ENCODE peak calls at places on chromosomes 5 and 9, in eight cellular contexts. One of them, this sample, is unnamed. For H3K36me3, the result is how much of the 10 kb centered on the place peaks cover.

GRCh38 chr5:120527251-120527650 is 63.2 kb downstream of the PRR16 start:
- DNase-seq in cardiac muscle cell: no peak
- DNase-seq in SK-N-SH: no peak
- DNase-seq in GM23338: no peak
- DNase-seq in astrocyte: no peak
- DNase-seq in CD8-positive, alpha-beta T cell: no peak
- DNase-seq in heart right ventricle: no peak
- DNase-seq in mucosa of descending colon: no peak
- DNase-seq in this sample: no peak

GRCh38 chr9:86557063-86557766 is 203.0 kb upstream of the TUT7 start:
- DNase-seq in CD8-positive, alpha-beta T cell: no peak
- DNase-seq in GM23338: no peak
- DNase-seq in mucosa of descending colon: no peak
- DNase-seq in astrocyte: peak
- DNase-seq in cardiac muscle cell: peak
- DNase-seq in SK-N-SH: no peak
- DNase-seq in heart right ventricle: peak
- DNase-seq in this sample: no peak

GRCh38 chr5:31192442-31192841 is 1.0 kb upstream of the CDH6 start:
- DNase-seq in astrocyte: no peak
- DNase-seq in SK-N-SH: no peak
- DNase-seq in mucosa of descending colon: no peak
- DNase-seq in heart right ventricle: no peak
- DNase-seq in cardiac muscle cell: no peak
- DNase-seq in GM23338: no peak
- DNase-seq in CD8-positive, alpha-beta T cell: no peak
- DNase-seq in this sample: no peak

GRCh38 chr5:139402561-139403158 is 1.2 kb downstream of the SPATA24 start:
- DNase-seq in SK-N-SH: no peak
- DNase-seq in CD8-positive, alpha-beta T cell: no peak
- DNase-seq in GM23338: peak
- DNase-seq in astrocyte: no peak
- DNase-seq in cardiac muscle cell: peak
- DNase-seq in heart right ventricle: no peak
- DNase-seq in mucosa of descending colon: peak
- DNase-seq in this sample: no peak

GRCh38 chr9:115883467-115884329 is 269.9 kb upstream of the PAPPA start:
- DNase-seq in mucosa of descending colon: no peak
- DNase-seq in cardiac muscle cell: peak
- DNase-seq in GM23338: peak
- DNase-seq in heart right ventricle: no peak
- DNase-seq in CD8-positive, alpha-beta T cell: no peak
- DNase-seq in astrocyte: peak
- DNase-seq in SK-N-SH: peak
- DNase-seq in this sample: no peak

GRCh38 chr5:9621379-9621903 is 8.7 kb downstream of the TAS2R1 start:
- DNase-seq in heart right ventricle: no peak
- DNase-seq in cardiac muscle cell: peak
- DNase-seq in mucosa of descending colon: no peak
- DNase-seq in SK-N-SH: peak
- DNase-seq in GM23338: peak
- DNase-seq in astrocyte: peak
- DNase-seq in CD8-positive, alpha-beta T cell: no peak
- DNase-seq in this sample: no peak

GRCh38 chr5:181261320-181262085 is 560 bp upstream of the TRIM52 start:
- DNase-seq in heart right ventricle: peak
- DNase-seq in GM23338: peak
- DNase-seq in mucosa of descending colon: peak
- DNase-seq in SK-N-SH: peak
- DNase-seq in astrocyte: peak
- DNase-seq in CD8-positive, alpha-beta T cell: peak
- DNase-seq in cardiac muscle cell: peak
- DNase-seq in this sample: peak

GRCh38 chr9:15135167-15135792 is 171.7 kb downstream of the TTC39B start:
- DNase-seq in CD8-positive, alpha-beta T cell: peak
- DNase-seq in SK-N-SH: peak
- DNase-seq in heart right ventricle: no peak
- DNase-seq in astrocyte: peak
- DNase-seq in mucosa of descending colon: no peak
- DNase-seq in GM23338: peak
- DNase-seq in cardiac muscle cell: peak
- DNase-seq in this sample: no peak

GRCh38 chr5:80146036-80146435 is 109.8 kb downstream of the SERINC5 start:
- DNase-seq in SK-N-SH: no peak
- DNase-seq in mucosa of descending colon: no peak
- DNase-seq in GM23338: no peak
- DNase-seq in astrocyte: no peak
- DNase-seq in CD8-positive, alpha-beta T cell: no peak
- DNase-seq in heart right ventricle: no peak
- DNase-seq in cardiac muscle cell: no peak
- DNase-seq in this sample: no peak

GRCh38 chr5:54135042-54135441 is 175.3 kb downstream of the ARL15 start:
- DNase-seq in SK-N-SH: no peak
- DNase-seq in astrocyte: peak
- DNase-seq in CD8-positive, alpha-beta T cell: no peak
- DNase-seq in GM23338: no peak
- DNase-seq in cardiac muscle cell: peak
- DNase-seq in heart right ventricle: no peak
- DNase-seq in mucosa of descending colon: no peak
- DNase-seq in this sample: no peak

GRCh38 chr9:7347556-7347955 is 452.0 kb downstream of the DMAC1 start:
- DNase-seq in heart right ventricle: no peak
- DNase-seq in CD8-positive, alpha-beta T cell: no peak
- DNase-seq in mucosa of descending colon: no peak
- DNase-seq in SK-N-SH: no peak
- DNase-seq in astrocyte: no peak
- DNase-seq in GM23338: no peak
- DNase-seq in cardiac muscle cell: no peak
- DNase-seq in this sample: no peak

GRCh38 chr9:522658-523057 is 308.0 kb downstream of the DOCK8 start:
- DNase-seq in GM23338: no peak
- DNase-seq in CD8-positive, alpha-beta T cell: no peak
- DNase-seq in SK-N-SH: no peak
- DNase-seq in astrocyte: peak
- DNase-seq in cardiac muscle cell: peak
- DNase-seq in mucosa of descending colon: no peak
- DNase-seq in heart right ventricle: no peak
- DNase-seq in this sample: no peak

GRCh38 chr9:68932458-68932857 is 81.5 kb downstream of the PRKACG start:
- DNase-seq in astrocyte: no peak
- DNase-seq in SK-N-SH: no peak
- DNase-seq in CD8-positive, alpha-beta T cell: no peak
- DNase-seq in heart right ventricle: no peak
- DNase-seq in cardiac muscle cell: no peak
- DNase-seq in mucosa of descending colon: no peak
- DNase-seq in GM23338: no peak
- DNase-seq in this sample: no peak

GRCh38 chr5:72438141-72438540 is 69.1 kb downstream of the ZNF366 start:
- DNase-seq in cardiac muscle cell: no peak
- DNase-seq in astrocyte: peak
- DNase-seq in heart right ventricle: no peak
- DNase-seq in mucosa of descending colon: no peak
- DNase-seq in SK-N-SH: no peak
- DNase-seq in CD8-positive, alpha-beta T cell: no peak
- DNase-seq in GM23338: no peak
- DNase-seq in this sample: no peak

GRCh38 chr5:139417214-139417613 is 13.3 kb upstream of the SPATA24 start:
- DNase-seq in SK-N-SH: no peak
- DNase-seq in mucosa of descending colon: no peak
- DNase-seq in cardiac muscle cell: no peak
- DNase-seq in astrocyte: peak
- DNase-seq in CD8-positive, alpha-beta T cell: no peak
- DNase-seq in heart right ventricle: no peak
- DNase-seq in GM23338: no peak
- DNase-seq in this sample: no peak

GRCh38 chr5:66558562-66558961 is 37.6 kb upstream of the MAST4 start:
- DNase-seq in heart right ventricle: no peak
- DNase-seq in CD8-positive, alpha-beta T cell: no peak
- DNase-seq in SK-N-SH: no peak
- DNase-seq in mucosa of descending colon: no peak
- DNase-seq in cardiac muscle cell: peak
- DNase-seq in GM23338: no peak
- DNase-seq in astrocyte: no peak
- DNase-seq in this sample: no peak

DNA sequence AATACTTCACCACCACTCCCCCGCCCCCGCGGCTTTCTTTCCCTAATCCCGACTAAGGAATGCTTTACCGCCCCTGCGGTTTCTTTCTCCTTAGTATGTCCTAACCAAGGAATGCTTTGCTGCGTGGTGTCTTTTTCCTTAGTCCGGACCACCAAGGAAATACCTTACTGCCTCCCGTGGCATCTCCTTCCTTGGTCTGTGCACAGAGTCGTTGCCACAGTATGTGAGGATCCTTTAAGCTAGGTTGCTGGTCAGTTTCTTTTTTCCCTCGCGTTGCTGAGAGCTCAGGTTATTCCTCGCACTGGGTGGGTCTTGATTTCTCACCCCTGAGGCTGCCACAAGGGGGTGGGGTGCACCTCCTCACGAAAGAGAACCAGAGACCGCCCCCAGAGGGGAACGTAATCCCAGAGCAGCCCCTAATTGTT is 309.4 kb downstream of the NR3C1 start:
- DNase-seq in CD8-positive, alpha-beta T cell: peak
- DNase-seq in cardiac muscle cell: peak
- DNase-seq in SK-N-SH: no peak
- DNase-seq in heart right ventricle: no peak
- DNase-seq in GM23338: peak
- DNase-seq in astrocyte: peak
- DNase-seq in mucosa of descending colon: no peak
- DNase-seq in this sample: no peak
- TF ChIP-seq CTCF in CD8-positive, alpha-beta T cell: no peak
- TF ChIP-seq CTCF in cardiac muscle cell: no peak
- TF ChIP-seq CTCF in SK-N-SH: no peak
- TF ChIP-seq CTCF in heart right ventricle: no peak
- TF ChIP-seq CTCF in GM23338: peak
- TF ChIP-seq CTCF in astrocyte: no peak
- TF ChIP-seq CTCF in mucosa of descending colon: no peak
- TF ChIP-seq CTCF in this sample: no peak

GRCh38 chr9:137435980-137436760 is 5.0 kb downstream of the ENTPD8 start:
- DNase-seq in GM23338: no peak
- DNase-seq in astrocyte: peak
- DNase-seq in SK-N-SH: peak
- DNase-seq in mucosa of descending colon: peak
- DNase-seq in CD8-positive, alpha-beta T cell: no peak
- DNase-seq in cardiac muscle cell: peak
- DNase-seq in heart right ventricle: peak
- DNase-seq in this sample: peak

GRCh38 chr9:137436761-137437600 is 4.2 kb downstream of the ENTPD8 start:
- DNase-seq in GM23338: no peak
- DNase-seq in cardiac muscle cell: no peak
- DNase-seq in SK-N-SH: no peak
- DNase-seq in CD8-positive, alpha-beta T cell: no peak
- DNase-seq in astrocyte: no peak
- DNase-seq in heart right ventricle: no peak
- DNase-seq in mucosa of descending colon: peak
- DNase-seq in this sample: peak

GRCh38 chr9:137433916-137434431 is 7.2 kb downstream of the ENTPD8 start:
- DNase-seq in heart right ventricle: peak
- DNase-seq in cardiac muscle cell: no peak
- DNase-seq in GM23338: no peak
- DNase-seq in astrocyte: no peak
- DNase-seq in SK-N-SH: no peak
- DNase-seq in mucosa of descending colon: peak
- DNase-seq in CD8-positive, alpha-beta T cell: no peak
- DNase-seq in this sample: no peak

GRCh38 chr9:137434498-137435380 is 6.4 kb downstream of the ENTPD8 start:
- DNase-seq in GM23338: no peak
- DNase-seq in SK-N-SH: no peak
- DNase-seq in cardiac muscle cell: no peak
- DNase-seq in mucosa of descending colon: peak
- DNase-seq in heart right ventricle: no peak
- DNase-seq in astrocyte: no peak
- DNase-seq in CD8-positive, alpha-beta T cell: no peak
- DNase-seq in this sample: peak

DNA sequence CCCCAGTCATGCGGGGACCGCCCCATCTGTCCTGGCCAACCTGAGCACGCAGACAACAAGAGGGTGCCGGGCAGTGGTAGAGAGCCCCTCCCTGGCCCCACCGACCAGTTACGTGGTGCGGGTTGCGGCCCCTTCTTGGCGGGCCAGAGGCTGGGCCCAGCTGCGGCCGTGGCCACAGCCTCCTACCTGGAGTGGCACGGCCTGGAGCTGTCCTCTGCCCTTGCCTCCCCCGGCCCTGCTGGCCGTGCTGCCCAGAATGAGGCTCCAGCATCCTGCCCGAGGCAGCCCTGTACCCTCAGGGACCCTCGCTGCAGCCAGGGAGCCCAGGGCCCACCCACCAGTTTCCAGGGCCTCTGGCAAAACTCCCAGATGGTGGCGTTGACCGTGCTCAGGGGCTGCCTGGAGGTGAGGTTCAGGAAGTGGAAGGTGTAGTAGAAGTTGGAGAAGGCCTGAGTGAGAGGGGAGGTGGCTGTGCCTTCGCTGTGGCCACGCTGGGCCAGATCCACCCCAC is 5.7 kb downstream of the ENTPD8 start:
- DNase-seq in mucosa of descending colon: peak
- DNase-seq in CD8-positive, alpha-beta T cell: no peak
- DNase-seq in GM23338: no peak
- DNase-seq in astrocyte: no peak
- DNase-seq in heart right ventricle: no peak
- DNase-seq in cardiac muscle cell: no peak
- DNase-seq in SK-N-SH: no peak
- DNase-seq in this sample: no peak
- H3K36me3 ChIP-seq in mucosa of descending colon: under half
- H3K36me3 ChIP-seq in CD8-positive, alpha-beta T cell: under half
- H3K36me3 ChIP-seq in GM23338: under half
- H3K36me3 ChIP-seq in astrocyte: under half
- H3K36me3 ChIP-seq in heart right ventricle: under half
- H3K36me3 ChIP-seq in cardiac muscle cell: under half
- H3K36me3 ChIP-seq in SK-N-SH: under half
- H3K36me3 ChIP-seq in this sample: under half

GRCh38 chr9:6106576-6107339 is 91.3 kb upstream of the RANBP6 start:
- DNase-seq in heart right ventricle: no peak
- DNase-seq in SK-N-SH: peak
- DNase-seq in mucosa of descending colon: no peak
- DNase-seq in cardiac muscle cell: peak
- DNase-seq in GM23338: peak
- DNase-seq in CD8-positive, alpha-beta T cell: no peak
- DNase-seq in astrocyte: no peak
- DNase-seq in this sample: peak
- TF ChIP-seq CTCF in heart right ventricle: peak
- TF ChIP-seq CTCF in SK-N-SH: peak
- TF ChIP-seq CTCF in mucosa of descending colon: no peak
- TF ChIP-seq CTCF in cardiac muscle cell: peak
- TF ChIP-seq CTCF in GM23338: peak
- TF ChIP-seq CTCF in CD8-positive, alpha-beta T cell: no peak
- TF ChIP-seq CTCF in astrocyte: no peak
- TF ChIP-seq CTCF in this sample: no peak

DNA sequence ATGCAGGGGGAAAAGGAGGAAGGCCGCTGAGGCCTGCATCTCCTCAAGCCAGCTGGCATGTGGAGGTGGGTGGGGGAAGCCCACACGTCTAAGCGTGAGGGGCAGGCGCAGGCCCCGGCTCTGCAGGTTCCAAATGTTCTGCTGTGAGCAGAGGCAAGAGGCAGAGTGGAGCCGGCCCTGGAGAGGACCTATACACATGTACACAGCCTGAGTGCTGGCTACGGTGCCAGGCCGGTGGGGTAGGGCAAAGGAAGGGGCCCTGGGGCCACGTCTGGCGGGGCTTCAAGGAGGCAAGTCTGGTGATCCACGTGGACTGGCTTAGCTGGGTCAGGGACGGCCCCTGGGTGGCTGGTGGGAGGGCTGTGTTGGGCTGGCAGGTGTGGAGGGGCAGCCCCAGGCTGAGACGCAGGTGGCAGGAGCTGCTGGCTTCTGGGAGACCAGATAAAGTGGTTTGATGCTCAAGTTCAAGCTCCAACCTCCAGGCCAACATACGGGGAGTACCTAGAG is 26.4 kb downstream of the LPCAT1 start:
- DNase-seq in astrocyte: no peak
- DNase-seq in cardiac muscle cell: no peak
- DNase-seq in SK-N-SH: no peak
- DNase-seq in heart right ventricle: no peak
- DNase-seq in mucosa of descending colon: no peak
- DNase-seq in GM23338: no peak
- DNase-seq in CD8-positive, alpha-beta T cell: no peak
- DNase-seq in this sample: no peak
- H3K36me3 ChIP-seq in astrocyte: under half
- H3K36me3 ChIP-seq in cardiac muscle cell: under half
- H3K36me3 ChIP-seq in SK-N-SH: under half
- H3K36me3 ChIP-seq in heart right ventricle: under half
- H3K36me3 ChIP-seq in mucosa of descending colon: under half
- H3K36me3 ChIP-seq in GM23338: under half
- H3K36me3 ChIP-seq in CD8-positive, alpha-beta T cell: under half
- H3K36me3 ChIP-seq in this sample: under half

This sample was measured in pancreas.